ENCODE peak calls at places on chromosomes 12 and 14, in six cellular contexts. Q is left ventricle myocardium inferior; Y is CD8-positive, alpha-beta T cell; E is brain microvascular endothelial cell; A is sigmoid colon; O is upper lobe of right lung. L is an unnamed sample. For H3K36me3, the result is how much of the 10 kb centered on the place peaks cover.

GRCh38 chr14:90453401-90453951 is 56.6 kb downstream of the CALM1 start:
- DNase-seq in Y (no peak), E (peak), A (no peak), Q (peak), O (peak), L (no peak)

GRCh38 chr12:68425998-68426397 is 93.8 kb upstream of the MDM1 start:
- DNase-seq in O (no peak), E (peak), Y (no peak), Q (no peak), A (no peak), L (no peak)

GRCh38 chr14:24311837-24312615 is 724 bp downstream of the LTB4R start:
- DNase-seq in A (no peak), Q (no peak), O (no peak), E (no peak), Y (no peak), L (no peak)

GRCh38 chr14:51604078-51604477 is 47.6 kb upstream of the FRMD6 start:
- DNase-seq in A (no peak), O (no peak), E (peak), Y (no peak), Q (no peak), L (no peak)

GRCh38 chr12:119682635-119683340 is 14.9 kb downstream of the PRKAB1 start:
- DNase-seq in O (no peak), Q (no peak), E (no peak), A (no peak), Y (no peak), L (no peak)

GRCh38 chr12:93302331-93303229 is 75.1 kb upstream of the NUDT4 start:
- DNase-seq in A (no peak), O (no peak), Y (no peak), Q (no peak), E (peak), L (no peak)

GRCh38 chr12:83823386-83824045 is 1089.1 kb downstream of the SLC6A15 start:
- DNase-seq in O (no peak), A (no peak), Q (no peak), E (peak), Y (no peak), L (no peak)

GRCh38 chr14:69671365-69672050 is 60.1 kb downstream of the SUSD6 start:
- DNase-seq in E (no peak), Q (no peak), O (no peak), Y (no peak), A (no peak), L (no peak)

GRCh38 chr14:71597955-71598659 is 334.1 kb upstream of the RGS6 start:
- DNase-seq in E (no peak), Y (no peak), Q (no peak), O (no peak), A (no peak), L (no peak)

GRCh38 chr14:95770777-95771176 is 56.9 kb upstream of the TCL1A start:
- DNase-seq in O (no peak), Y (no peak), Q (no peak), E (no peak), A (no peak), L (no peak)

GRCh38 chr14:40694026-40694425 is 912.6 kb upstream of the LRFN5 start:
- DNase-seq in Q (no peak), O (no peak), Y (no peak), A (no peak), E (no peak), L (no peak)

GRCh38 chr12:101761347-101761746 is 22.1 kb upstream of the SYCP3 start:
- DNase-seq in E (peak), Q (no peak), O (no peak), A (no peak), Y (no peak), L (no peak)

GRCh38 chr12:48671231-48671856 is 10.7 kb downstream of the KANSL2 start:
- DNase-seq in Y (no peak), A (no peak), E (no peak), O (no peak), Q (no peak), L (no peak)

DNA sequence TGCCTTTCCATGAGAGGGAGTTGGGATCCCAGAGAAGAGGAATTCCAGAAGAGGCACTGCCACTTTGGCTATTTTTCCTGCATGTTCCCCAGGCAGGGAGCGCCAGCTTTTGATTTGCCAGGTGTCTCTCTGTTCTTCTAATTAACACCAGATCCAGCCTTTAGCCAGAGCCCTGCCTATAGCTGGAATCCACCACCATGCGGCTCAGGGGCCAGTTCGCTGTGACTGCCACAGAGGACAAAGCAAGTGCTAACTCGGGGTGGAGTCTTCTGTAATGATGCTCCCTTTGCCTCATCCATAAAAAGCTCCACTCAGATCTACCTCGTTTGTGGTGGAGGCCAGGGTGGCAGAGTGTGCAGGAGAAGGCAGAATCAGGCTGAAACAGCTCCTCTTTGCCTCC is 17.9 kb upstream of the CTDSP2 start:
- DNase-seq in O (no peak), A (peak), Q (no peak), Y (no peak), E (no peak), L (no peak)
- TF ChIP-seq CTCF in O (no peak), A (peak), Q (no peak), Y (no peak), E (peak), L (no peak)

GRCh38 chr12:25054076-25054782 is 105.3 kb upstream of the BCAT1 start:
- DNase-seq in Q (no peak), A (no peak), E (no peak), Y (no peak), O (no peak), L (no peak)
- H3K4me3 ChIP-seq in Q (peak), A (no peak), E (no peak), Y (peak), O (peak), L (peak)

GRCh38 chr14:99235578-99235977 is 36.4 kb downstream of the BCL11B start:
- DNase-seq in Q (no peak), Y (no peak), O (no peak), A (no peak), E (no peak), L (no peak)
- H3K36me3 ChIP-seq in Q (under half), Y (under half), O (under half), A (under half), E (under half), L (under half)

DNA sequence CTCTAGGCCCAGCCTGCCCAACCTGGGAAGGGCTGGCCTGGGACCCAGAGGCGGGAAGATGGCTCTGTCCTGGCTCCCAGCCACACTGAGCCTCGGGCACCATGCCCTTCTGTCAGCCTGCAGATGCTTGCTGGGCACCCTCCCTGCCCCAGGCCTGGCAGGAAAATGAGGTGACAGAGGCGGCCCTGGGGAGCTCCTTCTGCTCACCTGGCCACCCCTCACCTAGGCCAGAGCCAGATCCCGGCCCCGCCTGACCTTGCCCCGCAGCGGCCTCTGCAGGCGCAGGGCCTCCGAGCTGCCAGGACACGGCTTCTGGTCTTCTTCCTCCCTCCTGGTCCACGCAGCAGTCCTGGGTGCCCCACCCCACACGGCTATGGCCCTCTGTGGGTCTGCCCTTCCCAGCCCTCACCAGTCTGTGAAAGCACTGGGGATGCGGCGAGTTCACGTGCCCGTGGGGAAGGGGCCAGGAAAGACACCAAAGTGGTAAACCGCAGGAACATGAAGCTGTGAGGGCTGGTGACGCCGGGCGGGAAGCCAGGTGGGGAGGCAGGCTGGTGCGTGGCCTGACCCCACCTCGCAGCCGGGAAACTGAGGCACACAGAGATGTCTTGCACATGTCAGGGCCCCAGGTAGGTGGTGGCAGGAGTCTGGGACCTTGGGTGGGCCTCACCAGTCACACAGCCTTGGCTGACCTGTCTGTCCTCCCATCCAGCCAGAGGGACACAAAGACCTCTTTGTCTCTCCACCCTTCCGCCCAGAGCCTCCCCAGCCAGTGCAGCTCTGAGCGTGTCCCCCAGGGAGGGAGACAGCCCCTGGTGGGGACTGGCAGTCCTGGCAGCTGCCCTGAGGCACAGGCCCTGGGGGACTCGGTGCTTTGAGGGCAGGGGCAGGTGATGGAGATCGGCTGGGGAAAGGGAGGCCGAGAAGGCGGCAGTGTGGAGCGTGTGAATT is 12.8 kb downstream of the BAG5 start:
- DNase-seq in A (peak), E (no peak), Y (no peak), O (no peak), Q (peak), L (peak)
- TF ChIP-seq CTCF in A (no peak), E (peak), Y (no peak), O (no peak), Q (no peak), L (no peak)

DNA sequence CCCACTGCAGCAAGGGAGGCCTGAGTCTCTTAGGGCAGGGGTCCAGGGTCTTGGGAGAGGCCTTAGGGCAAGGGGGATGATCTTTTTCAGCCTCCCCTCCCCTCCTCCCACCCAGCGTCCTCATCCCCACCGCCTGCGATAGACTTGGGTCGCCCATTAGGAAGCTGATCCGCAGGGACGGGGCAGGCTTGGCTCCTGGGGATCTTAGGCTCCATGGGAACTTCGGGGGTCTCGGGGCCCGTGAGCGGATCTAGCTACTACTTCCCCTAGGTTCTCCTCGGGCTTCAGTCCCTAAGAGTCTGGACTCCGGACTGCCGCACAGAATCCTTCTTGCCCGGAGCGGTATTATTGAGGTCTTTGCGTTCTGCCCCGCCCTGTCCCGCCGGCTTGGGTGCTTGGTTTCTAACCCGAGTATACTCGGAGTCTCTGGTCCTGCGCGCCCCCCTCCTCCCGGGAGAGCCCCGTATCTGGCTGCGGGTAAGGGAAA is 2.2 kb upstream of the PTHLH start:
- DNase-seq in E (no peak), Q (no peak), O (no peak), A (no peak), Y (no peak), L (peak)
- H3K4me3 ChIP-seq in E (peak), Q (peak), O (peak), A (peak), Y (no peak), L (peak)

GRCh38 chr12:6328045-6328779 is 13.7 kb downstream of the TNFRSF1A start:
- DNase-seq in O (no peak), E (no peak), Q (no peak), Y (no peak), A (no peak), L (no peak)
- H3K36me3 ChIP-seq in O (half or more), E (half or more), Q (half or more), Y (under half), A (half or more), L (under half)

GRCh38 chr12:111201036-111201435 is 167.9 kb downstream of the PHETA1 start:
- DNase-seq in A (no peak), Q (no peak), E (no peak), Y (no peak), O (no peak), L (no peak)
- TF ChIP-seq CTCF in A (no peak), Q (no peak), E (no peak), Y (no peak), O (no peak), L (no peak)

DNA sequence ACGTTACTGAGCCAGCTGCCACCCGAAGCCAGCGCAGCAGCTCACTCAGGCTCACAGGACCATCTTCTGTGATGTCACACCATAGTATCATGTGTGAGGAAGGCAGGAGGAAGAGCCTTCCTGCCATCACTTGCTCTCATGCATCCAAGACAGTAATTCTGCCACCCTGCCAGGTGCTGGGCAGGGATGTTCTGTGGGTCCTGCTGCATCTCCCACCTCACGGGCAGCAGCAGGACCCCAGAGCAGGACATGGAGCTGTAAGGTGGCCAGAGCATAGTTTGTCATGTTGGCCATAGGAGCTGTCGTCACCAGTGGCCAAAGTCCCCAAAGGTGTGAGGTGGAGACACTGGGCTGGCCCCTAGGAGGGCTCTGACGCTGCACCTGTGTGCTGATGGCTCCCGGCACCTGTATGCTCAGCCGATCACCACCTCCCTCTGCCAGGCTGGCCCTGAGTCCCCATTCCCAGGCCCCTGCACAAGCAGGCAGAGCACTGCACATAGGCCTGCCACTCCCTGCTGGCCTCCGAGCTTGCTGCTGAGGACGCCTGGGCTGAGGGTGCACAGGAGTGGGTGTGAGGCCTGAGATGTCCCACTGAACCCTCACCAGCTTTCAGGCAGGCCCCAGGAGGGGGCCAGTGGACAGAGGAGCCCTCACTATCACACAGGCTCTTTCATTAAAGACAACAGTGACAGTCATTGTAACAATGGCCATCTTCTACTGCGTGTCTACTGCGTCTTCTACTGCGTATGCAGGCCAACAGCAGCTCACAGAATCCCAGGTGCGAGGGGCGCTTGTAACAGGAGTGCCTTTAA is 71.7 kb downstream of the PRIMA1 start:
- DNase-seq in Q (no peak), A (no peak), Y (no peak), O (no peak), E (no peak), L (no peak)
- H3K4me3 ChIP-seq in Q (no peak), A (no peak), Y (no peak), O (no peak), E (no peak), L (no peak)